ENCODE peak calls at places on chromosomes 11 and 22, in four cellular contexts. J, U, L and E are unnamed samples.

GRCh38 chr11:133935551-133935910 is 21.2 kb downstream of the IGSF9B start:
- DNase-seq in L (no peak), U (no peak), J (no peak), E (no peak)

GRCh38 chr11:85705805-85706204 is 19.8 kb upstream of the CCDC89 start:
- DNase-seq in U (no peak), J (no peak), L (peak), E (no peak)

GRCh38 chr11:17564687-17565042 is 17.6 kb downstream of the OTOG start:
- DNase-seq in J (no peak), L (no peak), U (no peak), E (peak)

GRCh38 chr11:3232956-3233355 is 739 bp upstream of the MRGPRE start:
- DNase-seq in U (no peak), J (peak), L (no peak), E (no peak)

GRCh38 chr22:49677495-49677889 is 150.2 kb downstream of the BRD1 start:
- DNase-seq in L (no peak), J (no peak), U (no peak), E (no peak)

GRCh38 chr11:47467372-47467771 is 18.4 kb upstream of the RAPSN start:
- DNase-seq in L (no peak), U (no peak), J (no peak), E (no peak)

GRCh38 chr11:7595016-7595869 is 78.1 kb downstream of the CYB5R2 start:
- DNase-seq in J (no peak), U (no peak), L (no peak), E (peak)

GRCh38 chr22:43643362-43643761 is 168.7 kb downstream of the EFCAB6 start:
- DNase-seq in J (no peak), L (no peak), U (no peak), E (no peak)

GRCh38 chr22:47593911-47594311 is 831.5 kb downstream of the TBC1D22A start:
- DNase-seq in L (no peak), U (no peak), J (no peak), E (no peak)

GRCh38 chr11:119367661-119368120 is 13.8 kb downstream of the USP2 start:
- DNase-seq in U (no peak), L (no peak), J (no peak), E (no peak)

GRCh38 chr11:123425367-123425766 is 4.7 kb upstream of the GRAMD1B start:
- DNase-seq in L (no peak), U (no peak), J (no peak), E (no peak)

GRCh38 chr22:49948573-49948957 is 12.0 kb upstream of the PIM3 start:
- DNase-seq in J (no peak), U (no peak), L (no peak), E (no peak)

GRCh38 chr11:112247198-112247597 is 13.5 kb downstream of the PLET1 start:
- DNase-seq in J (no peak), U (no peak), L (peak), E (no peak)

GRCh38 chr11:12331239-12331874 is 46.0 kb upstream of the PARVA start:
- DNase-seq in L (peak), U (peak), J (peak), E (peak)

GRCh38 chr11:79086056-79086455 is 354.8 kb downstream of the TENM4 start:
- DNase-seq in L (no peak), J (no peak), U (no peak), E (no peak)

GRCh38 chr11:120179071-120179672 is 31.7 kb upstream of the OAF start:
- DNase-seq in U (no peak), L (no peak), J (no peak), E (no peak)

GRCh38 chr11:9025101-9025850 is 21.5 kb upstream of the NRIP3 start:
- DNase-seq in U (no peak), J (no peak), L (no peak), E (no peak)

GRCh38 chr22:36443198-36443770 is 38.2 kb downstream of the TXN2 start:
- DNase-seq in J (peak), U (no peak), L (no peak), E (peak)

GRCh38 chr22:36440429-36441002 is 40.9 kb downstream of the TXN2 start:
- DNase-seq in L (no peak), U (no peak), J (no peak), E (no peak)

GRCh38 chr22:36439481-36440271 is 41.8 kb downstream of the TXN2 start:
- DNase-seq in U (no peak), L (peak), J (peak), E (peak)

GRCh38 chr22:36445158-36445668 is 36.2 kb downstream of the TXN2 start:
- DNase-seq in L (peak), J (peak), U (no peak), E (no peak)

GRCh38 chr22:36442506-36443197 is 38.8 kb downstream of the TXN2 start:
- DNase-seq in L (no peak), U (no peak), J (no peak), E (peak)
- H2BK120ac ChIP-seq in L (peak), U (peak), J (peak), E (peak)

DNA sequence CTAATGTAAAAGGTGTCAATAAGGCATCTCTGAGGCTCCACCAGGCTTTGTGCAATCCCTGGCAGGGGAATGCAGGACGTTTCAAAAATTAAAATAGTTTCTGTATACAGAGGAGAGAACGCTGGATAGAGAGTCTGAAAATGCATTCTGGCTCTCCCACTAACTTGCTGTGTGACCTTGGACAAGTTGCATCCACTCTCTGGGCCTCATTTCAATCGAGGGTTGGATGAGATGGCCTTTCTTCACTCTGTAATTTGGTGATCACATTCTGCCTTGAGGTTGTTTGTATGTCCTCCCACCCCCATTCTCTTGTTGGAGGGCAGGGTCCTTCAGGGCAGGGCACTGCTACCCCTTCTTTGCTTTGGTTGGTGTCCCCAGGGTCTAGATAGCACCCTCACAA is 78.5 kb downstream of the CACNG2 start:
- DNase-seq in J (no peak), U (no peak), L (no peak), E (no peak)
- H3K18ac ChIP-seq in J (no peak), U (no peak), L (no peak), E (no peak)

GRCh38 chr11:126190792-126191191 is 20.7 kb downstream of the RPUSD4 start:
- DNase-seq in J (peak), U (no peak), L (no peak), E (no peak)
- H2AK5ac ChIP-seq in J (no peak), U (peak), L (no peak), E (no peak)

GRCh38 chr11:66312549-66313320 is 4.1 kb downstream of the CD248 start:
- DNase-seq in L (peak), J (peak), U (peak), E (peak)
- H2BK120ac ChIP-seq in L (peak), J (peak), U (no peak), E (peak)

GRCh38 chr11:64564419-64564818 is 26.6 kb upstream of the SLC22A12 start:
- DNase-seq in J (no peak), U (no peak), L (no peak), E (no peak)

GRCh38 chr11:64566042-64566914 is 24.7 kb upstream of the SLC22A12 start:
- DNase-seq in U (peak), L (peak), J (peak), E (peak)

GRCh38 chr11:64563966-64564365 is 27.1 kb upstream of the SLC22A12 start:
- DNase-seq in J (no peak), L (no peak), U (no peak), E (no peak)

GRCh38 chr11:64566915-64567882 is 23.8 kb upstream of the SLC22A12 start:
- DNase-seq in L (no peak), U (no peak), J (no peak), E (no peak)

DNA sequence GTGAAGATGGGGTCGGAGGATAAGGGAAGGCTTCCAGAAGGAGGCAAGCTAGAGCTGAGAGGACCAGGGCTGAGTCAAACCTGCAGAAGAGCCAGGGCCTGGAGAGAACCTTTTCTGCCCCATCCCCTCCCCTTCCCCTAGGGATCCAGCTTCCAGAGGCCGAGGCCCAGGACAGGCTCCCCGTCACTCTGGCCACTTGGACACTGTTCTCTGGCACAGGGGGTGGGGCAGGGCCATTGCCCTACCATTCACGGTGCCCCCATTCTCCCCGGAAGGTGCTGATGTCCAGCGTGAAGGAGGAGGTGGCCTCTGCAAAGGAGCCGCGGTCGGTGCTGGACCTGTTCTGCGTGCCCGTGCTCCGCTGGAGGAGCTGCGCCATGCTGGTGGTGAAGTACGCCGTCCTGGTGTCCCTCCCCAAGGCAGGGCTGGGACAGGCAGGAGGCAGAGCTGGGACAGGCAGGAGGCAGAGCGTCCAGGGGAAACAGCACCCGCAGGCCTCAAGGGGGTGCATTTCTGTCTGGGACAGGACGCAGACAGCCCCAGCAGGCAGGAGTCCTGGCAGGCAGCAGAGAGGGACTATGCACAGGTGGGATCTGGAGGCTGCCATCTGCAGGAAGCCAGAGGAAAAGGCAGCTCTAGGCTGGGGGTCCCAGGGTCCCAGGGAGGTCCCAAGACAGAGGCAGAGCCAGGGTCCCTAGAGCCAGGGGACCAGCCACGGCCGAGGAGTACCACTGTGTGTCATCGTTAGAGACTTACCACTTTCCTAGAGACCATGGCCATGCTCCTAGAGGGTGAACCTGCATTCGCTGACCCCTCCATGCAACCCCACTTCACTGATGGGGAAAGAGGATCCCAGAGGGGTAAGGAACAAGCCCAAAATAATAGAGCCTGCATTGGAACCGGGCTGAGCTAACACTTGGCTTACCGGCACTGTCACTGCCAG is 25.8 kb upstream of the SLC22A12 start:
- DNase-seq in J (no peak), L (no peak), U (no peak), E (peak)
- H3K18ac ChIP-seq in J (no peak), L (no peak), U (peak), E (no peak)